ENCODE peak calls at places on chromosomes 5 and 9, in ten cellular contexts. S is foreskin fibroblast, F is DND-41, P is neural progenitor cell, G is coronary artery, E is body of pancreas, A is AG10803, Z is cardiac fibroblast, B is transverse colon, H is GM12865. Y is an unnamed sample.

GRCh38 chr5:166910995-166911394 is 1380.5 kb upstream of the WWC1 start:
- DNase-seq in B (no peak), Z (no peak), P (no peak), A (no peak), S (no peak), F (no peak), E (no peak), H (no peak), G (no peak), Y (no peak)

GRCh38 chr9:116442528-116442927 is 244.6 kb upstream of the TRIM32 start:
- DNase-seq in S (no peak), G (no peak), H (no peak), F (no peak), Z (no peak), A (no peak), B (no peak), P (no peak), E (no peak), Y (no peak)

GRCh38 chr9:7125231-7125630 is 367.5 kb downstream of the KDM4C start:
- DNase-seq in A (no peak), F (no peak), B (no peak), E (no peak), P (no peak), Z (no peak), G (no peak), S (no peak), H (no peak), Y (no peak)

GRCh38 chr5:155700333-155700732 is 626.6 kb upstream of the SGCD start:
- DNase-seq in G (no peak), H (peak; percentile 5), E (no peak), P (peak; percentile 35), B (no peak), A (peak; percentile 58), S (no peak), F (no peak), Z (no peak), Y (no peak)

GRCh38 chr9:129162901-129163670 is 15.0 kb downstream of the IER5L start:
- DNase-seq in A (peak; percentile 56), G (no peak), S (no peak), E (no peak), Z (peak; percentile 38), P (no peak), H (no peak), F (no peak), B (no peak), Y (no peak)

GRCh38 chr5:81402180-81402930 is 8.4 kb upstream of the ACOT12 start:
- DNase-seq in E (no peak), P (no peak), H (no peak), B (no peak), A (no peak), S (no peak), F (no peak), G (no peak), Z (no peak), Y (no peak)

GRCh38 chr5:50302815-50303490 is 138.1 kb downstream of the EMB start:
- DNase-seq in S (peak; percentile 14), G (no peak), F (no peak), B (no peak), E (no peak), Z (no peak), H (no peak), A (no peak), P (no peak), Y (peak; percentile 9)

GRCh38 chr5:1073239-1074102 is 38.4 kb downstream of the SLC12A7 start:
- DNase-seq in G (no peak), P (no peak), B (no peak), A (no peak), H (no peak), S (no peak), Z (no peak), E (no peak), F (no peak), Y (no peak)

GRCh38 chr9:76552751-76553150 is 93.8 kb downstream of the GCNT1 start:
- DNase-seq in H (no peak), E (no peak), F (no peak), G (no peak), P (peak; percentile 11), S (no peak), B (no peak), Z (no peak), A (no peak), Y (no peak)

GRCh38 chr5:65873181-65873580 is 53.2 kb upstream of the ERBIN start:
- DNase-seq in S (peak; percentile 51), E (no peak), A (peak; percentile 75), Z (no peak), F (no peak), B (no peak), G (no peak), H (no peak), P (no peak), Y (no peak)

GRCh38 chr5:84255318-84255717 is 129.4 kb downstream of the EDIL3 start:
- DNase-seq in G (no peak), H (peak; percentile 7), A (peak; percentile 64), S (no peak), P (peak; percentile 20), Z (peak; percentile 64), B (no peak), E (no peak), F (no peak), Y (no peak)

GRCh38 chr9:35659340-35659739 is 1.2 kb downstream of the CCDC107 start:
- DNase-seq in S (peak; percentile 68), F (no peak), H (peak; percentile 34), G (no peak), A (peak; percentile 76), Z (peak; percentile 82), E (no peak), B (no peak), P (no peak), Y (no peak)

GRCh38 chr5:108345541-108346171 is 36.2 kb downstream of the FBXL17 start:
- DNase-seq in G (no peak), H (peak; percentile 42), A (peak; percentile 61), E (no peak), S (peak; percentile 12), F (no peak), Z (peak; percentile 74), B (no peak), P (peak; percentile 41), Y (peak; percentile 7)

GRCh38 chr9:21096172-21096900 is 18.6 kb upstream of the IFNB1 start:
- DNase-seq in S (peak; percentile 12), A (peak; percentile 61), Z (peak; percentile 52), B (no peak), E (no peak), F (peak; percentile 59), P (no peak), H (peak; percentile 64), G (no peak), Y (peak; percentile 19)

GRCh38 chr5:74579215-74579614 is 61.3 kb downstream of the ENC1 start:
- DNase-seq in F (peak; percentile 46), S (no peak), E (no peak), H (peak; percentile 95), B (peak; percentile 23), Z (peak; percentile 34), G (no peak), P (no peak), A (no peak), Y (no peak)

GRCh38 chr9:114824130-114824529 is 18.3 kb upstream of the TNFSF15 start:
- DNase-seq in A (peak; percentile 80), F (no peak), B (no peak), Z (peak; percentile 21), S (peak; percentile 62), G (no peak), P (no peak), H (no peak), E (no peak), Y (no peak)

GRCh38 chr9:89115426-89115825 is 63.2 kb downstream of the SHC3 start:
- DNase-seq in A (no peak), F (no peak), B (no peak), E (no peak), Z (no peak), H (no peak), S (no peak), P (no peak), G (no peak), Y (no peak)

GRCh38 chr5:5416733-5417132 is 5.7 kb upstream of the ICE1 start:
- DNase-seq in P (no peak), H (no peak), Z (no peak), A (no peak), G (no peak), F (no peak), S (no peak), E (no peak), B (no peak), Y (no peak)

GRCh38 chr5:137703565-137703964 is 32.3 kb downstream of the KLHL3 start:
- DNase-seq in F (no peak), G (no peak), E (no peak), A (no peak), H (no peak), Z (no peak), S (no peak), P (no peak), B (no peak), Y (no peak)

DNA sequence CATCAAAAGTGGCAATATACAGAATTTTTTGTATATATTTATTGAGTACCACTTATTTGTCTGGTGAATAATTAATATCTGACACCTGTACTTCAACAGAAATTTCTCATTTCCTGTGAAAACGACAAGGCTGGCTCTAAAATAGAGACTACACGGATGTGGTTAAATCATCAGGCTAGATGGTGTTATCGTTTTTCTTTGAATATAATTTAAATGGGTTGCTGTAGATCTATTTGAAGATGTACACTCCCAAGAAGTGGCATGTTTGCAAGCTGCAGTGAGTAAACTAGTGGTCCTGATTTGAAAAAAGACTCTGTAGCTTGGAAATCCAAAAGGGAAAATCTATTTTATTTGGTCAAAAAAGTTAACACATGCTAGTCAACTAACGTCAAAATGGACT is 13.9 kb downstream of the ST8SIA4 start:
- DNase-seq in E (no peak), B (no peak), S (no peak), P (no peak), G (no peak), F (peak; percentile 54), H (peak; percentile 63), A (no peak), Z (no peak), Y (no peak)
- H3K4me3 ChIP-seq in E (no peak overlapping the region), B (no peak overlapping the region), S (no peak overlapping the region), P (no peak overlapping the region), G (no peak overlapping the region), F (no peak overlapping the region), H (no peak overlapping the region), A (no peak overlapping the region), Z (no peak overlapping the region), Y (no peak overlapping the region)

GRCh38 chr5:164090358-164090757 is 584.9 kb downstream of the MAT2B start:
- DNase-seq in F (no peak), S (no peak), B (no peak), P (no peak), H (no peak), A (no peak), E (no peak), G (no peak), Z (no peak), Y (no peak)
- TF ChIP-seq CTCF in F (no peak), S (no peak), B (no peak), P (no peak), H (no peak), A (no peak), E (no peak), G (no peak), Z (no peak), Y (no peak)

GRCh38 chr9:93954436-93955355 is at the start of gene BARX1:
- DNase-seq in H (no peak), P (peak; percentile 71), B (no peak), F (no peak), G (no peak), Z (no peak), E (no peak), A (no peak), S (no peak), Y (no peak)
- H3K4me3 ChIP-seq in H (no peak within 1 kb of the TSS), P (peak within 1 kb of the TSS; percentile 50), B (peak within 1 kb of the TSS; percentile 35), F (no peak within 1 kb of the TSS), G (peak within 1 kb of the TSS; percentile 61), Z (no peak within 1 kb of the TSS), E (no peak within 1 kb of the TSS), A (no peak within 1 kb of the TSS), S (no peak within 1 kb of the TSS), Y (peak within 1 kb of the TSS; percentile 6)

GRCh38 chr5:152514827-152515397 is 109.8 kb upstream of the NMUR2 start:
- DNase-seq in Z (peak; percentile 19), H (peak; percentile 23), P (peak; percentile 67), E (no peak), G (no peak), S (peak; percentile 2), F (no peak), B (no peak), A (peak; percentile 24), Y (no peak)
- TF ChIP-seq CTCF in Z (peak; percentile 32), H (peak; percentile 27), P (peak; percentile 70), E (peak; percentile 36), G (peak; percentile 18), S (peak; percentile 43), F (peak; percentile 59), B (peak; percentile 32), A (peak; percentile 61), Y (peak; percentile 10)